ENCODE peak calls at places on chromosomes 2 and 18, in four cellular contexts. One of them, this sample, is unnamed.

GRCh38 chr2:103459302-103459701 is 697.5 kb downstream of the TMEM182 start:
- DNase-seq in Peyer's patch: no peak
- DNase-seq in AG10803: no peak
- DNase-seq in adrenal gland: no peak
- DNase-seq in this sample: no peak

GRCh38 chr2:26942543-26943295 is 27.7 kb upstream of the MAPRE3 start:
- DNase-seq in adrenal gland: peak; percentile 60
- DNase-seq in Peyer's patch: peak; percentile 81
- DNase-seq in AG10803: peak; percentile 41
- DNase-seq in this sample: peak; percentile 46

GRCh38 chr18:12863687-12864086 is 20.4 kb downstream of the PTPN2 start:
- DNase-seq in AG10803: no peak
- DNase-seq in Peyer's patch: no peak
- DNase-seq in adrenal gland: no peak
- DNase-seq in this sample: no peak

GRCh38 chr18:22324191-22325131 is 93.3 kb downstream of the CTAGE1 start:
- DNase-seq in adrenal gland: peak; percentile 73
- DNase-seq in Peyer's patch: no peak
- DNase-seq in AG10803: peak; percentile 38
- DNase-seq in this sample: no peak

GRCh38 chr2:104658149-104658839 is 195.6 kb upstream of the POU3F3 start:
- DNase-seq in AG10803: peak; percentile 1
- DNase-seq in Peyer's patch: no peak
- DNase-seq in adrenal gland: peak; percentile 11
- DNase-seq in this sample: no peak

GRCh38 chr2:96924775-96925747 is 55.2 kb upstream of the SEMA4C start:
- DNase-seq in AG10803: no peak
- DNase-seq in Peyer's patch: no peak
- DNase-seq in adrenal gland: no peak
- DNase-seq in this sample: peak; percentile 26

GRCh38 chr2:208006833-208007232 is 18.5 kb downstream of the PLEKHM3 start:
- DNase-seq in adrenal gland: peak; percentile 26
- DNase-seq in Peyer's patch: no peak
- DNase-seq in AG10803: peak; percentile 45
- DNase-seq in this sample: no peak

GRCh38 chr2:47751856-47752414 is 31.0 kb upstream of the MSH6 start:
- DNase-seq in adrenal gland: no peak
- DNase-seq in AG10803: no peak
- DNase-seq in Peyer's patch: no peak
- DNase-seq in this sample: no peak

GRCh38 chr2:230046491-230046890 is 22.2 kb downstream of the SLC16A14 start:
- DNase-seq in adrenal gland: no peak
- DNase-seq in AG10803: no peak
- DNase-seq in Peyer's patch: no peak
- DNase-seq in this sample: no peak

GRCh38 chr18:7789853-7790552 is 222.9 kb downstream of the PTPRM start:
- DNase-seq in Peyer's patch: no peak
- DNase-seq in AG10803: peak; percentile 43
- DNase-seq in adrenal gland: no peak
- DNase-seq in this sample: no peak

GRCh38 chr2:12317286-12317685 is 399.4 kb upstream of the TRIB2 start:
- DNase-seq in AG10803: no peak
- DNase-seq in Peyer's patch: no peak
- DNase-seq in adrenal gland: no peak
- DNase-seq in this sample: no peak

GRCh38 chr2:44938287-44939073 is 3.0 kb upstream of the SIX3 start:
- DNase-seq in AG10803: no peak
- DNase-seq in adrenal gland: no peak
- DNase-seq in Peyer's patch: no peak
- DNase-seq in this sample: no peak

GRCh38 chr18:37634516-37634915 is 68.9 kb upstream of the CELF4 start:
- DNase-seq in adrenal gland: no peak
- DNase-seq in Peyer's patch: no peak
- DNase-seq in AG10803: no peak
- DNase-seq in this sample: no peak

GRCh38 chr2:96993367-96993766 is 7.0 kb upstream of the FAM178B start:
- DNase-seq in Peyer's patch: no peak
- DNase-seq in AG10803: no peak
- DNase-seq in adrenal gland: no peak
- DNase-seq in this sample: no peak

GRCh38 chr2:237700583-237701032 is 73.2 kb downstream of the LRRFIP1 start:
- DNase-seq in adrenal gland: peak; percentile 28
- DNase-seq in AG10803: peak; percentile 41
- DNase-seq in Peyer's patch: peak; percentile 61
- DNase-seq in this sample: peak; percentile 59

GRCh38 chr2:207487650-207488315 is 42.0 kb upstream of the CREB1 start:
- DNase-seq in Peyer's patch: no peak
- DNase-seq in AG10803: peak; percentile 94
- DNase-seq in adrenal gland: peak; percentile 39
- DNase-seq in this sample: no peak

GRCh38 chr2:29239209-29239960 is 124.2 kb downstream of the CLIP4 start:
- DNase-seq in adrenal gland: no peak
- DNase-seq in Peyer's patch: peak; percentile 19
- DNase-seq in AG10803: no peak
- DNase-seq in this sample: no peak

GRCh38 chr18:62757399-62758010 is 42.2 kb downstream of the PHLPP1 start:
- DNase-seq in adrenal gland: no peak
- DNase-seq in Peyer's patch: no peak
- DNase-seq in AG10803: no peak
- DNase-seq in this sample: no peak

GRCh38 chr2:152200562-152201465 is 25.3 kb upstream of the STAM2 start:
- DNase-seq in AG10803: peak; percentile 93
- DNase-seq in adrenal gland: peak; percentile 90
- DNase-seq in Peyer's patch: peak; percentile 86
- DNase-seq in this sample: no peak

GRCh38 chr2:61117534-61117933 is 44.5 kb upstream of the C2orf74 start:
- DNase-seq in Peyer's patch: no peak
- DNase-seq in AG10803: peak; percentile 20
- DNase-seq in adrenal gland: no peak
- DNase-seq in this sample: no peak

GRCh38 chr2:179991344-179991743 is 15.8 kb downstream of the CWC22 start:
- DNase-seq in adrenal gland: no peak
- DNase-seq in Peyer's patch: no peak
- DNase-seq in AG10803: peak; percentile 9
- DNase-seq in this sample: no peak

GRCh38 chr2:168543037-168543436 is 87.0 kb downstream of the CERS6 start:
- DNase-seq in adrenal gland: no peak
- DNase-seq in Peyer's patch: no peak
- DNase-seq in AG10803: no peak
- DNase-seq in this sample: no peak

GRCh38 chr2:86396304-86396785 is 44.8 kb upstream of the KDM3A start:
- DNase-seq in Peyer's patch: peak; percentile 70
- DNase-seq in AG10803: peak; percentile 9
- DNase-seq in adrenal gland: peak; percentile 49
- DNase-seq in this sample: no peak

GRCh38 chr18:23822590-23823385 is 133.5 kb downstream of the LAMA3 start:
- DNase-seq in AG10803: peak; percentile 81
- DNase-seq in adrenal gland: no peak
- DNase-seq in Peyer's patch: no peak
- DNase-seq in this sample: no peak

GRCh38 chr2:67649331-67650071 is 252.4 kb downstream of the ETAA1 start:
- DNase-seq in Peyer's patch: no peak
- DNase-seq in AG10803: peak; percentile 93
- DNase-seq in adrenal gland: peak; percentile 23
- DNase-seq in this sample: no peak

GRCh38 chr2:45469314-45470099 is 141.6 kb downstream of the SRBD1 start:
- DNase-seq in Peyer's patch: no peak
- DNase-seq in AG10803: no peak
- DNase-seq in adrenal gland: no peak
- DNase-seq in this sample: no peak

GRCh38 chr2:228652366-228652765 is 470.9 kb upstream of the SPHKAP start:
- DNase-seq in Peyer's patch: no peak
- DNase-seq in AG10803: peak; percentile 36
- DNase-seq in adrenal gland: no peak
- DNase-seq in this sample: no peak

GRCh38 chr2:188693111-188693510 is 281.1 kb upstream of the COL3A1 start:
- DNase-seq in AG10803: no peak
- DNase-seq in Peyer's patch: no peak
- DNase-seq in adrenal gland: no peak
- DNase-seq in this sample: no peak

GRCh38 chr18:23943104-23943503 is 71.5 kb upstream of the TTC39C start:
- DNase-seq in adrenal gland: no peak
- DNase-seq in Peyer's patch: no peak
- DNase-seq in AG10803: no peak
- DNase-seq in this sample: no peak

GRCh38 chr2:45909677-45910191 is 258.3 kb downstream of the PRKCE start:
- DNase-seq in adrenal gland: no peak
- DNase-seq in AG10803: no peak
- DNase-seq in Peyer's patch: peak; percentile 49
- DNase-seq in this sample: no peak

GRCh38 chr18:62616331-62616805 is 93.5 kb downstream of the ZCCHC2 start:
- DNase-seq in AG10803: peak; percentile 76
- DNase-seq in adrenal gland: no peak
- DNase-seq in Peyer's patch: no peak
- DNase-seq in this sample: no peak

GRCh38 chr2:168147858-168148794 is 99.3 kb downstream of the STK39 start:
- DNase-seq in AG10803: no peak
- DNase-seq in adrenal gland: no peak
- DNase-seq in Peyer's patch: no peak
- DNase-seq in this sample: no peak

GRCh38 chr2:218988650-218989049 is 3.7 kb upstream of the FEV start:
- DNase-seq in AG10803: no peak
- DNase-seq in Peyer's patch: no peak
- DNase-seq in adrenal gland: no peak
- DNase-seq in this sample: no peak

GRCh38 chr2:239441261-239441701 is 40.5 kb upstream of the HDAC4 start:
- DNase-seq in Peyer's patch: no peak
- DNase-seq in adrenal gland: no peak
- DNase-seq in AG10803: no peak
- DNase-seq in this sample: peak; percentile 35

GRCh38 chr2:220445429-220446105 is 818.1 kb downstream of the SLC4A3 start:
- DNase-seq in adrenal gland: no peak
- DNase-seq in Peyer's patch: no peak
- DNase-seq in AG10803: peak; percentile 40
- DNase-seq in this sample: no peak

GRCh38 chr18:77705301-77705700 is 455.7 kb downstream of the GALR1 start:
- DNase-seq in adrenal gland: no peak
- DNase-seq in AG10803: no peak
- DNase-seq in Peyer's patch: no peak
- DNase-seq in this sample: no peak

GRCh38 chr18:77701977-77702376 is 452.3 kb downstream of the GALR1 start:
- DNase-seq in adrenal gland: no peak
- DNase-seq in AG10803: no peak
- DNase-seq in Peyer's patch: no peak
- DNase-seq in this sample: no peak

GRCh38 chr18:77700051-77700450 is 450.4 kb downstream of the GALR1 start:
- DNase-seq in AG10803: no peak
- DNase-seq in Peyer's patch: no peak
- DNase-seq in adrenal gland: no peak
- DNase-seq in this sample: no peak

DNA sequence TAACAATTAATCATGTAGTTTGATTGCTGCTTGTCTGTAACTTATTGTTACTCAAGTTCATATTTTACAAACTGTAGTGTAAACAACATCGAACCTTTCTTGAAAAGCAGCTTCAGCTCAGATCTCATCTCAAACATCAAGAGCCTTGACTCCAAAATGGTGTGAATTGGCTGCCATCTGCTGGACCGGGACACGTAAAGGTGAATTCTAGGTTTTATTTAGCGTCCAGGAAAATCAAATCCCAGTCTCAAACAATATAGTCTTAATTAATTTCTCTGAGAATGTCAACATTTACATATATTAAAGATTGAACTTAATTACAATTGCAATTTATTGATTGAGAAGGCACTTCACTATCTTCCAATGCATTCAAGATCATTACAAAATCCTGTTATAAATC is 453.0 kb downstream of the GALR1 start:
- DNase-seq in adrenal gland: no peak
- DNase-seq in AG10803: peak; percentile 1
- DNase-seq in Peyer's patch: no peak
- DNase-seq in this sample: no peak
- TF ChIP-seq CTCF in adrenal gland: no peak
- TF ChIP-seq CTCF in AG10803: no peak
- TF ChIP-seq CTCF in Peyer's patch: peak; percentile 19
- TF ChIP-seq CTCF in this sample: no peak

DNA sequence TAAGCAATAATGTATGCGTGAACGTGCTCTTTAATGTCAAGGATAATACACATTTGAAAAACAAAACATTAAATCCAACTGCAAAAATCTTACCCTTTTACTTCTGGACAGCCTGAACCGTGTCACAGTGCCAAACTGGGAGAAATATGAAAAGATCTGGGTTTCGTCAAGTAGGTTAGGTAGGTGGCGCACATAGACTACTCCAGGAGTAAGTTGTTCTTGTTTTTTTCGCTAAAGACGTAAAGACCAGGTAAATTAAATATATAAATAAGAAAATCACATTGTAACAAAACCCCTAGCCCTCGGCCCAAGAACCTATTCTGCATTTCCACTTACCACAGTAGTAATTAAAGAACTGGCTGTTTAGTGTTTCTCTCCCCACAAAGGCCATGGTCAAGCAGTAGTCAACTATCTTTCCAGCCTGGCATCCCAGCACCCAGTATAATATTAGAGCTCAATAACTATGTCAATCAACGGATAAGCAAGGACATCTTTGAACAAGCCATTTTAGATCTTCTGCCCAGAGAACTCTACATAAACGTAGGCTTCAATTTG is 1.1 kb downstream of the NIFK start:
- DNase-seq in adrenal gland: no peak
- DNase-seq in AG10803: no peak
- DNase-seq in Peyer's patch: no peak
- DNase-seq in this sample: no peak
- TF ChIP-seq CTCF in adrenal gland: no peak
- TF ChIP-seq CTCF in AG10803: peak; percentile 7
- TF ChIP-seq CTCF in Peyer's patch: no peak
- TF ChIP-seq CTCF in this sample: no peak

GRCh38 chr18:63823516-63824219 is 48.5 kb downstream of the SERPINB7 start:
- DNase-seq in adrenal gland: peak; percentile 19
- DNase-seq in AG10803: no peak
- DNase-seq in Peyer's patch: peak; percentile 56
- DNase-seq in this sample: no peak
- TF ChIP-seq CTCF in adrenal gland: peak; percentile 27
- TF ChIP-seq CTCF in AG10803: peak; percentile 43
- TF ChIP-seq CTCF in Peyer's patch: peak; percentile 48
- TF ChIP-seq CTCF in this sample: peak; percentile 21

DNA sequence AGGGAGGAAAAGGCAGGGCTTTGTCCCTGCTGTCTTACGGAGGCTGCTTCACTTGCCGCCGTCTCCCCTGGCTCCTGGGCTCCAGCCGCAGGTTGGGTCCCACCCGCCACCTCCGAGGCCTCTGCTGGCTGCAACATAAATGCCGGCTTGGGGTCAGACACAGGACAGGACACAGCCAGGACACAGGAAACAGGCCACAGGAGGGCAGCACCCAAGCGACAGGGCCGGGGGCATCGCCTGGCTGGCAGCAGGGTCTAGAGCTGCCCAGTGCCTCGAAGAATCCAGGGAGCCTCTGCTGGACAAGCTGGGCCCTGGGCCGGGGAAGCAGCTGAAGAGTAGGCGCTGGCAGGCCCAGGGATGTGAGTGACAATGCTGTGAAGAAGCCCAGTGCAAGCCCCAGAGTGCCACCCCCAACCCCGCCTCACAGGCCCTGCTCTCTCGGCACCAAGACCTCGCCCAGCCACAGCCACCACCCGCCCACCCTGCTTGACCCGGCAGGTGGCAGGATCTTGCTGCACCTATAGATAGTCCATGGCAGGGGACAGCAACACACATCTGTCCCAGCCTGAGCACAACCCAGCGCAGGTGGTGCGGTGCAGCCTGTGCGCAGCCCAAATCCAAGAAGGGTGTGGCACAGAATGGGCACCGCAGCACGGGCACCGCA is 55.7 kb downstream of the BIN1 start:
- DNase-seq in AG10803: no peak
- DNase-seq in Peyer's patch: no peak
- DNase-seq in adrenal gland: peak; percentile 7
- DNase-seq in this sample: no peak
- TF ChIP-seq CTCF in AG10803: no peak
- TF ChIP-seq CTCF in Peyer's patch: no peak
- TF ChIP-seq CTCF in adrenal gland: no peak
- TF ChIP-seq CTCF in this sample: no peak